ENCODE peak calls at places on chromosomes 7 and 10, in ten cellular contexts. X is Panc1, J is breast epithelium, I is cardiac muscle cell, N is heart right ventricle, F is epithelial cell of esophagus, W is cardiac fibroblast, U is thoracic aorta, A is fibroblast of the aortic adventitia, Q is tibial artery. K is an unnamed sample.

GRCh38 chr10:6530211-6530840 is 49.8 kb downstream of the PRKCQ start:
- DNase-seq in U (no peak), N (no peak), A (no peak), W (no peak), Q (no peak), X (no peak), F (no peak), J (peak; percentile 27), I (no peak), K (no peak)

GRCh38 chr7:100607111-100607510 is 4.9 kb downstream of the PCOLCE start:
- DNase-seq in W (peak; percentile 67), X (no peak), J (no peak), I (no peak), A (peak; percentile 29), N (no peak), Q (no peak), F (no peak), U (no peak), K (no peak)

GRCh38 chr10:97196213-97197029 is 10.7 kb upstream of the SLIT1 start:
- DNase-seq in U (no peak), W (peak; percentile 62), Q (no peak), A (peak; percentile 47), X (peak; percentile 36), F (peak; percentile 61), N (peak; percentile 23), I (peak; percentile 87), J (no peak), K (peak; percentile 61)

GRCh38 chr7:85023066-85023687 is 163.7 kb downstream of the SEMA3D start:
- DNase-seq in F (peak; percentile 57), W (peak; percentile 74), N (peak; percentile 46), J (no peak), U (no peak), X (no peak), A (peak; percentile 76), I (peak; percentile 60), Q (no peak), K (peak; percentile 74)

GRCh38 chr10:103911021-103911459 is 6.9 kb downstream of the STN1 start:
- DNase-seq in J (no peak), I (no peak), Q (no peak), N (no peak), A (no peak), U (no peak), X (no peak), W (no peak), F (no peak), K (no peak)

GRCh38 chr7:143300959-143301617 is 12.9 kb downstream of the CASP2 start:
- DNase-seq in I (no peak), N (no peak), F (peak; percentile 53), Q (no peak), W (peak; percentile 51), X (no peak), U (no peak), J (no peak), A (no peak), K (peak; percentile 69)

GRCh38 chr10:122192142-122192541 is 79.0 kb upstream of the BTBD16 start:
- DNase-seq in X (no peak), N (peak; percentile 36), Q (no peak), A (no peak), J (no peak), F (no peak), I (peak; percentile 89), U (no peak), W (no peak), K (no peak)

GRCh38 chr10:82228701-82229100 is 353.7 kb downstream of the NRG3 start:
- DNase-seq in F (no peak), A (no peak), J (no peak), I (no peak), X (no peak), U (no peak), W (peak; percentile 65), Q (no peak), N (no peak), K (no peak)

GRCh38 chr10:102064503-102064867 is 664 bp upstream of the HPS6 start:
- DNase-seq in J (no peak), A (no peak), U (no peak), F (no peak), I (no peak), W (no peak), N (no peak), X (no peak), Q (no peak), K (no peak)

GRCh38 chr10:101818958-101819633 is 852 bp upstream of the OGA start:
- DNase-seq in A (no peak), N (no peak), F (peak; percentile 58), Q (no peak), X (no peak), I (no peak), W (no peak), J (peak; percentile 50), U (no peak), K (no peak)

GRCh38 chr7:37342665-37343471 is 105.8 kb downstream of the ELMO1 start:
- DNase-seq in J (no peak), X (no peak), Q (no peak), I (no peak), U (no peak), W (no peak), A (no peak), F (no peak), N (no peak), K (no peak)

GRCh38 chr10:114584419-114584818 is 73.7 kb downstream of the ABLIM1 start:
- DNase-seq in A (peak; percentile 7), U (no peak), Q (no peak), X (no peak), F (no peak), J (no peak), I (peak; percentile 9), W (no peak), N (no peak), K (no peak)

GRCh38 chr7:44959433-44959951 is 19.3 kb downstream of the MYO1G start:
- DNase-seq in A (no peak), J (no peak), W (no peak), I (no peak), X (no peak), N (no peak), Q (peak; percentile 29), F (peak; percentile 91), U (no peak), K (no peak)

GRCh38 chr10:117334075-117334474 is 41.2 kb downstream of the PDZD8 start:
- DNase-seq in F (no peak), A (peak; percentile 31), J (no peak), N (no peak), U (no peak), Q (no peak), X (no peak), W (peak; percentile 5), I (no peak), K (peak; percentile 61)

GRCh38 chr7:81956520-81956919 is 186.7 kb upstream of the HGF start:
- DNase-seq in X (peak; percentile 18), A (peak; percentile 85), W (peak; percentile 84), U (no peak), J (no peak), F (peak; percentile 23), Q (no peak), I (peak; percentile 57), N (peak; percentile 13), K (peak; percentile 79)

GRCh38 chr7:28138837-28139236 is 41.8 kb downstream of the JAZF1 start:
- DNase-seq in I (no peak), X (no peak), F (no peak), U (no peak), W (no peak), N (no peak), A (no peak), J (no peak), Q (no peak), K (no peak)

GRCh38 chr7:154777023-154777422 is 225.9 kb downstream of the PAXIP1 start:
- DNase-seq in J (no peak), A (no peak), N (no peak), F (peak; percentile 14), U (no peak), X (peak; percentile 18), W (peak; percentile 0), Q (no peak), I (peak; percentile 13), K (no peak)

GRCh38 chr10:78856421-78856820 is 212.3 kb upstream of the ZMIZ1 start:
- DNase-seq in F (no peak), N (peak; percentile 68), U (no peak), J (no peak), X (no peak), W (no peak), Q (no peak), I (no peak), A (peak; percentile 25), K (no peak)

GRCh38 chr10:60801538-60801937 is 23.3 kb downstream of the CDK1 start:
- DNase-seq in N (no peak), U (no peak), X (no peak), Q (no peak), A (no peak), W (no peak), I (no peak), J (no peak), F (no peak), K (peak; percentile 39)

GRCh38 chr7:66413379-66414114 is 208.4 kb downstream of the TPST1 start:
- DNase-seq in U (peak; percentile 50), Q (peak; percentile 81), J (peak; percentile 61), I (peak; percentile 89), N (peak; percentile 75), X (peak; percentile 65), A (peak; percentile 48), W (peak; percentile 67), F (peak; percentile 78), K (peak; percentile 90)
- TF ChIP-seq CTCF in U (peak; percentile 25), Q (no peak), J (peak; percentile 40), I (peak; percentile 56), N (no peak), X (peak; percentile 83), A (peak; percentile 3), W (peak; percentile 25), F (peak; percentile 62), K (peak; percentile 68)

GRCh38 chr7:26480166-26480565 is 188.5 kb downstream of the SNX10 start:
- DNase-seq in X (no peak), U (no peak), F (no peak), W (no peak), N (no peak), A (no peak), Q (no peak), I (no peak), J (no peak), K (no peak)
- H3K4me3 ChIP-seq in X (no peak overlapping the region), U (no peak overlapping the region), F (no peak overlapping the region), W (no peak overlapping the region), N (no peak overlapping the region), A (no peak overlapping the region), Q (no peak overlapping the region), I (no peak overlapping the region), J (no peak overlapping the region), K (no peak overlapping the region)

DNA sequence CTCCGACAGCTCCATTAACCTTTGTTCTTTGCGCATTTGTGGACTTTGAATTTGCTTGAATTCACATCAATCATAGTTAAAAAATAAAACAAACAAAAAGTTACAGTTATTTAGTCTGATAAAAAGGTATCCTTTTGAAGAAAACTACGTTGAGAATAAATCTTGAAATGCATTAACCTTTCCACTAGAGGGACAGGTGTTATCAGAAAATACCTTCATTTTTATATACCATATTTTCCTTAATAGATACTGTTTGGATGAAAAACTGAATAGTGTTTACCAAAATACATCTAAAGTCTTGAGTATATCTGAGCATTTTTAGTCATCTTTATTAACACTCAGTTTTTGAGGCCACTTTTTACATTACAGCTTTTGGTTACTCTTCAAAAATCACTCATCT is 371.9 kb downstream of the ZWINT start:
- DNase-seq in N (no peak), F (no peak), Q (no peak), X (no peak), J (no peak), I (no peak), A (no peak), U (no peak), W (no peak), K (no peak)
- TF ChIP-seq CTCF in N (no peak), F (peak; percentile 4), Q (no peak), X (no peak), J (no peak), I (no peak), A (no peak), U (no peak), W (no peak), K (no peak)

GRCh38 chr7:152095771-152096170 is 70.3 kb downstream of the GALNT11 start:
- DNase-seq in X (no peak), A (no peak), F (no peak), I (no peak), J (no peak), W (no peak), N (no peak), U (no peak), Q (no peak), K (no peak)
- H3K4me3 ChIP-seq in X (no peak overlapping the region), A (no peak overlapping the region), F (no peak overlapping the region), I (no peak overlapping the region), J (no peak overlapping the region), W (no peak overlapping the region), N (no peak overlapping the region), U (no peak overlapping the region), Q (no peak overlapping the region), K (no peak overlapping the region)

K was measured in choroid plexus epithelial cell.